ENCODE peak calls at places on chromosomes 16 and 17, in four cellular contexts. S is aorta, X is suprapubic skin, A is IMR-90. T is an unnamed sample.

GRCh38 chr16:51526622-51527021 is 375.6 kb upstream of the SALL1 start:
- DNase-seq in S (no peak), X (no peak), A (no peak), T (no peak)

GRCh38 chr16:1325673-1326371 is 7.6 kb upstream of the BAIAP3 start:
- DNase-seq in S (no peak), X (no peak), A (no peak), T (no peak)

GRCh38 chr17:82858376-82859126 is 18.7 kb upstream of the ZNF750 start:
- DNase-seq in S (no peak), X (peak; percentile 81), A (no peak), T (no peak)

GRCh38 chr16:78996806-78997205 is 603.7 kb downstream of the MAF start:
- DNase-seq in S (no peak), X (no peak), A (no peak), T (no peak)

GRCh38 chr17:6641374-6641818 is 536 bp downstream of the TXNDC17 start:
- DNase-seq in S (no peak), X (no peak), A (no peak), T (no peak)

GRCh38 chr17:56320443-56320842 is 167.2 kb downstream of the ANKFN1 start:
- DNase-seq in S (no peak), X (no peak), A (peak; percentile 2), T (no peak)

GRCh38 chr17:51118330-51119195 is 2.1 kb downstream of the SPAG9 start:
- DNase-seq in S (peak; percentile 44), X (no peak), A (no peak), T (no peak)

GRCh38 chr17:29150191-29150590 is 30.0 kb downstream of the MYO18A start:
- DNase-seq in S (no peak), X (no peak), A (no peak), T (no peak)

GRCh38 chr16:70480127-70481105 is 26.0 kb downstream of the FCSK start:
- DNase-seq in S (no peak), X (no peak), A (no peak), T (no peak)

GRCh38 chr17:4513113-4514032 is 14.7 kb downstream of the SPNS2 start:
- DNase-seq in S (no peak), X (no peak), A (no peak), T (no peak)

GRCh38 chr16:4327782-4328579 is 12.1 kb downstream of the GLIS2 start:
- DNase-seq in S (peak; percentile 88), X (no peak), A (peak; percentile 69), T (no peak)

DNA sequence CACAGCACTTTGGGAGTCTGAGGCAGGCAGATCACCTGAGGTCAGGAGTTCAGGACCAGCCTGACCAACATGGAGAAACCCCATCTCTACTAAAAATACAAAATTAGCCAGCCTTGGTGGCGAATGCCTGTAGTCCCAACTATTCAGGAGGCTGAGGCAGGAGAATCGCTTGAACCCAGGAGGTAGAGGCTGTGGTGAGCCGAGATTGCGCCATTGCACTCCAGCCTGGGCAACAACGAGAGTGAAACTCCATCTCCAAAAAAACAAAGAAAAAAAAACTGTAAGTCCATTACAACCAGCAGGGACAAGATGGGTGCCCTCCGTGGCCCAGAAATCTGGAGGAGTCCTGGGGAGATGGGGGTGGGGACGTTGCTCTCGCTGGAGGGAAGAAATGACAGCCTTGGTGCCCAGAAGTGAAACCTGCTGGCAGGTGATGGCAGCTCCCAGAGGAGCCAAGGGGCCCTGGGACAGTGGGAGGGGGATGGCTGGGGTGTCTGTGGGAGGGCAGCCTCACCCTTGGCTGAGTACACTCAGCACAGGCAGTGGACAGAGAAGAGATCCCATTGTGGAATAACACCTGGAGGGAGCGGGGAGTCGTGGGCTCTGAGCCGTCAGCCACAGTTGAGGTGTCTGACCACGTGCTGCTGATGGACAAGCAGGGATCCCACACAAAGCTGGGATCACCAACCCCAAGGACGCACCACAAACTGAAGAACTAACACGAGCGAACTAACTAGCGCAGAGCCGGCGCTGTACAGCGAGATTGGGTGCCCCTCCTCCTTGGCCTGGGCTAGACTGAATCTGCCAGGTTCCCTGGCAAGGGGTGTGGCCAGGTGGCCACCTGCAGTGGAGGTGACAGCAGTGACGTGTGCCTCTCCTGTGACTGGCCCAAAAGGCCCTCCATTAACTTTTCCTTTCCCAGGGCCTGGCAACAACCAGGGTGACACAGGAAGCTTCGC is 46.9 kb upstream of the BAHCC1 start:
- DNase-seq in S (no peak), X (no peak), A (no peak), T (no peak)
- H3K27ac ChIP-seq in S (no peak overlapping the region), X (no peak overlapping the region), A (no peak overlapping the region), T (no peak overlapping the region)

GRCh38 chr17:10618202-10618635 is 38.9 kb downstream of the MYH3 start:
- DNase-seq in S (peak; percentile 69), X (no peak), A (peak; percentile 57), T (no peak)
- H3K27ac ChIP-seq in S (no peak overlapping the region), X (no peak overlapping the region), A (no peak overlapping the region), T (no peak overlapping the region)

GRCh38 chr17:2406271-2406902 is 5.5 kb upstream of the MNT start:
- DNase-seq in S (peak; percentile 47), X (no peak), A (no peak), T (peak; percentile 72)
- H3K27ac ChIP-seq in S (peak overlapping the region; percentile 69), X (peak overlapping the region; percentile 92), A (peak overlapping the region; percentile 80), T (peak overlapping the region; percentile 89)

GRCh38 chr16:28931801-28932225 is at the start of gene CD19:
- DNase-seq in S (no peak), X (no peak), A (no peak), T (no peak)
- H3K27ac ChIP-seq in S (no peak within 1 kb of the TSS), X (no peak within 1 kb of the TSS), A (no peak within 1 kb of the TSS), T (no peak within 1 kb of the TSS)

GRCh38 chr17:49836111-49837030 is 11.5 kb downstream of the TAC4 start:
- DNase-seq in S (peak; percentile 73), X (no peak), A (peak; percentile 68), T (no peak)
- H3K27ac ChIP-seq in S (peak overlapping the region; percentile 98), X (no peak overlapping the region), A (no peak overlapping the region), T (peak overlapping the region; percentile 71)

DNA sequence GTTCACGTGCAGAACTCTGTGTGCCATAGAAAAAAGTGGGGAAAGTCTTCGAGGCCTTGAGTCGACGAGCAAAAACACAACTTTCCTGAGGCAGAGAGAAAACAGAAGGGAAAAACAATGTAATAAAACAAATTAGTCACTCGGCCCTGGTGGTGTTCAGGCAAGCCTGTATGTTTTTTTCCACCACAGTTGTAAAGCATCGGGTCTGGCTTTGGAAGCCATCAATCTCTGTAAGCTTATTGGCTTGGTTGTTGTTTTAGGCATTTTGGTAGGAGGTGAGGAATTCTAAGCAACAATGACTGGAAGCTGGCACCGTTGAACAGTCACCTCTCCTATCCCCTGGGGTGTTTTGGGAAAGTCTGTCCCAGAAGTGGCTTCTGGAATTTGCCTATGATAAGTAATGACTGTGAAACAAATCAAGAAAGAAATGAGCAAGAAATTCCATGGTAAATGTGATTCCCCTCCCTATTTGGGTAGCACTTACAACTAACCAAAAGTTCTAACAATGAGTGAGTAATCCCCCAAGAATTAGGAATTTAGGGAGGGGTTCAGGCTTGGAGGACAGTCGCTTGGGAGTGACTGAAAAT is 2.8 kb downstream of the CDH13 start:
- DNase-seq in S (no peak), X (no peak), A (peak; percentile 34), T (no peak)
- H3K27ac ChIP-seq in S (peak overlapping the region; percentile 86), X (peak overlapping the region; percentile 88), A (peak overlapping the region; percentile 4), T (peak overlapping the region; percentile 59)

DNA sequence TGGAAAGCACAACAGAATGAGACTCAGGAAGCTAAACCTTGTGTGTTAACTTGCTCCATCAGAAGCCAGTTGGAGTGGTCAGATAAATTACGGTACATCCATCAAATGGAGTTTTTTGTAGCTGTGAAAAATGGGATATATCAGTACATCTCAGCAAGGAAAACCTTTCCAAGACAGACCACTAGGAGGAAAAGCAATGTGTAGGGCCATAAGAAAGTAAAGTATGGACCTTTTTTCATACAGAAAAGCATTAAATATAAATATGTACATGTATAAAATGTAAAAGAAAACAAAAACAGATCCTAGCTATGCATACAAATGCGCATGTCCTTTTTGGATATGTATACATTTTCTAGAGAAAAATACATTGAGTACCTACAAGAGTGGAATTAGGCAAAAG is 403.9 kb upstream of the CDH11 start:
- DNase-seq in S (no peak), X (no peak), A (no peak), T (no peak)
- H3K27ac ChIP-seq in S (no peak overlapping the region), X (no peak overlapping the region), A (no peak overlapping the region), T (no peak overlapping the region)